ENCODE peak calls at places on chromosomes 3 and 15, in nine cellular contexts. T is heart left ventricle, K is ascending aorta, Q is right cardiac atrium, Z is A549, C is HepG2, J is hepatocyte, B is tibial artery, L is SK-N-SH. V is an unnamed sample.

GRCh38 chr3:105429034-105429762 is 62.5 kb downstream of the ALCAM start:
- DNase-seq in B (no peak), C (peak; percentile 5), Z (no peak), K (no peak), T (no peak), L (no peak), J (no peak), Q (no peak), V (no peak)

GRCh38 chr3:171116365-171116764 is 89.8 kb upstream of the SLC2A2 start:
- DNase-seq in Q (no peak), K (no peak), T (no peak), L (no peak), Z (no peak), B (no peak), C (no peak), J (no peak), V (no peak)

GRCh38 chr15:45177285-45177684 is 10.5 kb downstream of the SHF start:
- DNase-seq in Q (no peak), K (no peak), B (no peak), C (no peak), J (no peak), T (no peak), L (no peak), Z (no peak), V (no peak)

GRCh38 chr15:34055868-34056595 is 17.0 kb upstream of the AVEN start:
- DNase-seq in B (no peak), J (no peak), C (no peak), Z (no peak), K (no peak), L (no peak), T (no peak), Q (no peak), V (no peak)

GRCh38 chr3:66099541-66100065 is 60.9 kb upstream of the MAGI1 start:
- DNase-seq in Z (no peak), J (no peak), L (no peak), B (no peak), T (no peak), C (no peak), Q (no peak), K (no peak), V (no peak)

GRCh38 chr15:85073556-85074194 is 92.0 kb downstream of the PDE8A start:
- DNase-seq in K (no peak), Q (no peak), Z (peak; percentile 75), T (no peak), C (no peak), B (no peak), L (no peak), J (no peak), V (no peak)

GRCh38 chr3:70110066-70110465 is 110.5 kb downstream of the SAMMSON start:
- DNase-seq in K (no peak), C (no peak), L (no peak), Z (no peak), J (no peak), T (no peak), Q (no peak), B (no peak), V (no peak)

GRCh38 chr3:114857281-114857680 is 289.8 kb downstream of the ZBTB20 start:
- DNase-seq in C (no peak), K (no peak), L (no peak), Q (no peak), J (no peak), Z (no peak), B (no peak), T (no peak), V (no peak)

GRCh38 chr3:15064835-15065549 is at the start of gene MRPS25:
- DNase-seq in Q (peak; percentile 93), J (peak; percentile 96), C (peak; percentile 83), K (peak; percentile 62), Z (peak; percentile 93), L (peak; percentile 97), B (peak; percentile 91), T (peak; percentile 93), V (peak; percentile 96)

GRCh38 chr3:5217824-5218595 is 30.5 kb downstream of the EDEM1 start:
- DNase-seq in T (no peak), C (no peak), B (no peak), K (no peak), Z (no peak), J (peak; percentile 35), Q (peak; percentile 39), L (no peak), V (no peak)

GRCh38 chr3:143122089-143122430 is 2.5 kb downstream of the CHST2 start:
- DNase-seq in T (no peak), K (no peak), L (no peak), C (no peak), Q (no peak), Z (no peak), B (no peak), J (no peak), V (no peak)

GRCh38 chr3:143122608-143123352 is 3.2 kb downstream of the CHST2 start:
- DNase-seq in B (no peak), C (no peak), T (no peak), J (no peak), Q (no peak), K (no peak), L (no peak), Z (no peak), V (no peak)

GRCh38 chr3:143119974-143120715 is 574 bp downstream of the CHST2 start:
- DNase-seq in Z (peak; percentile 18), L (peak; percentile 59), B (no peak), T (peak; percentile 30), C (no peak), J (peak; percentile 34), K (no peak), Q (peak; percentile 41), V (peak; percentile 75)

GRCh38 chr3:143120716-143121239 is 1.2 kb downstream of the CHST2 start:
- DNase-seq in L (peak; percentile 50), C (no peak), K (no peak), T (no peak), Z (peak; percentile 15), J (peak; percentile 50), B (no peak), Q (peak; percentile 31), V (no peak)

DNA sequence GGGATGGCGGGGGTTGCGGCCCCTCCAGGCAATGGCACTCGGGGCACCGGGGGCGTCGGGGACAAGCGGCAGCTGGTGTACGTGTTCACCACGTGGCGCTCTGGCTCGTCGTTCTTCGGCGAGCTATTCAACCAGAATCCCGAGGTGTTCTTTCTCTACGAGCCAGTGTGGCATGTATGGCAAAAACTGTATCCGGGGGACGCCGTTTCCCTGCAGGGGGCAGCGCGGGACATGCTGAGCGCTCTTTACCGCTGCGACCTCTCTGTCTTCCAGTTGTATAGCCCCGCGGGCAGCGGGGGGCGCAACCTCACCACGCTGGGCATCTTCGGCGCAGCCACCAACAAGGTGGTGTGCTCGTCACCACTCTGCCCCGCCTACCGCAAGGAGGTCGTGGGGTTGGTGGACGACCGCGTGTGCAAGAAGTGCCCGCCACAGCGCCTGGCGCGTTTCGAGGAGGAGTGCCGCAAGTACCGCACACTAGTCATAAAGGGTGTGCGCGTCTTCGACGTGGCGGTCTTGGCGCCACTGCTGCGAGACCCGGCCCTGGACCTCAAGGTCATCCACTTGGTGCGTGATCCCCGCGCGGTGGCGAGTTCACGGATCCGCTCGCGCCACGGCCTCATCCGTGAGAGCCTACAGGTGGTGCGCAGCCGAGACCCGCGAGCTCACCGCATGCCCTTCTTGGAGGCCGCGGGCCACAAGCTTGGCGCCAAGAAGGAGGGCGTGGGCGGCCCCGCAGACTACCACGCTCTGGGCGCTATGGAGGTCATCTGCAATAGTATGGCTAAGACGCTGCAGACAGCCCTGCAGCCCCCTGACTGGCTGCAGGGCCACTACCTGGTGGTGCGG is 1.9 kb downstream of the CHST2 start:
- DNase-seq in C (no peak), Z (peak; percentile 9), K (no peak), J (no peak), L (peak; percentile 60), Q (peak; percentile 54), T (peak; percentile 56), B (no peak), V (peak; percentile 90)
- H3K4me3 ChIP-seq in C (no peak overlapping the region), Z (peak overlapping the region; percentile 70), K (peak overlapping the region; percentile 87), J (peak overlapping the region; percentile 77), L (peak overlapping the region; percentile 99), Q (peak overlapping the region; percentile 88), T (peak overlapping the region; percentile 55), B (peak overlapping the region; percentile 64), V (peak overlapping the region; percentile 70)

GRCh38 chr3:10471337-10471721 is 34.1 kb downstream of the ATP2B2 start:
- DNase-seq in T (no peak), C (no peak), Z (no peak), B (no peak), J (peak; percentile 13), Q (no peak), K (no peak), L (no peak), V (no peak)
- H3K4me3 ChIP-seq in T (no peak overlapping the region), C (peak overlapping the region; percentile 1), Z (no peak overlapping the region), B (no peak overlapping the region), J (no peak overlapping the region), Q (no peak overlapping the region), K (no peak overlapping the region), L (no peak overlapping the region), V (no peak overlapping the region)

GRCh38 chr3:126620743-126621142 is 34.2 kb downstream of the TXNRD3 start:
- DNase-seq in C (no peak), Z (no peak), K (no peak), T (no peak), B (no peak), L (no peak), J (no peak), Q (peak; percentile 16), V (no peak)

GRCh38 chr3:126616931-126617330 is 38.0 kb downstream of the TXNRD3 start:
- DNase-seq in Z (no peak), L (no peak), K (no peak), C (no peak), Q (no peak), T (no peak), B (no peak), J (no peak), V (no peak)

GRCh38 chr3:126617574-126617973 is 37.4 kb downstream of the TXNRD3 start:
- DNase-seq in Q (no peak), C (no peak), T (no peak), B (no peak), J (no peak), L (no peak), Z (no peak), K (no peak), V (no peak)

GRCh38 chr3:126618760-126619159 is 36.2 kb downstream of the TXNRD3 start:
- DNase-seq in J (no peak), B (no peak), K (no peak), L (no peak), C (no peak), Z (no peak), Q (no peak), T (no peak), V (no peak)

DNA sequence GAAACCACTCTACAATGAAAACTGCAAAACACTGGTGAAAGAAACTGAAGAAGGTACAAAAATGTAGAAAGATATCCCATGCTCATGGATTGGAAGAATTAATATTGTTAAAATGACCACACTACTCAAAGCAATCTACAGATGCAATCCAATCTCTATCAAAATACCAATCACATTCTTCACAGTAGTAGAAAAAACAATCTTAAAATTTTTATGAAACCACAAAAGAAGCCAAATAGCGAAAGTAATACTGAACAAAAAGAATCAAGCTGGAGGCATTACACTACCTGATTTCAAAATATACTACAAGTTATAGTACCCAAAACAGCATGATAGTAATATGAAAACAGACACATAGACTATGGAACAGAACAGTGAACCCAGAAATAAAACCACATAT is 36.9 kb downstream of the TXNRD3 start:
- DNase-seq in C (no peak), K (no peak), Z (no peak), B (no peak), Q (no peak), L (no peak), J (no peak), T (no peak), V (no peak)
- H3K4me3 ChIP-seq in C (no peak overlapping the region), K (no peak overlapping the region), Z (no peak overlapping the region), B (no peak overlapping the region), Q (no peak overlapping the region), L (no peak overlapping the region), J (no peak overlapping the region), T (no peak overlapping the region), V (no peak overlapping the region)

GRCh38 chr3:152313430-152313829 is 44.7 kb downstream of the MBNL1 start:
- DNase-seq in Q (no peak), B (no peak), K (no peak), J (no peak), Z (no peak), L (no peak), C (no peak), T (no peak), V (no peak)
- H3K4me3 ChIP-seq in Q (no peak overlapping the region), B (no peak overlapping the region), K (no peak overlapping the region), J (no peak overlapping the region), Z (no peak overlapping the region), L (no peak overlapping the region), C (no peak overlapping the region), T (no peak overlapping the region), V (no peak overlapping the region)

V was measured in esophagus muscularis mucosa.